ENCODE peak calls at places on chromosomes 16 and 17, in four cellular contexts. Z is Right ventricle myocardium superior, W is AG04450, M is progenitor cell of endocrine pancreas. P is an unnamed sample.

GRCh38 chr16:17396762-17397498 is 73.8 kb downstream of the XYLT1 start:
- DNase-seq in Z (no peak), W (no peak), M (no peak), P (no peak)

GRCh38 chr17:32161506-32162365 is 19.4 kb downstream of the RHOT1 start:
- DNase-seq in Z (no peak), W (peak), M (no peak), P (no peak)

GRCh38 chr16:74580828-74581227 is 26.1 kb downstream of the GLG1 start:
- DNase-seq in Z (no peak), W (no peak), M (no peak), P (no peak)

GRCh38 chr16:17408955-17409441 is 61.8 kb downstream of the XYLT1 start:
- DNase-seq in Z (no peak), W (no peak), M (no peak), P (no peak)

GRCh38 chr16:56824335-56824734 is 40.7 kb upstream of the SLC12A3 start:
- DNase-seq in Z (no peak), W (no peak), M (no peak), P (no peak)

GRCh38 chr17:10653987-10654386 is 3.1 kb downstream of the MYH3 start:
- DNase-seq in Z (no peak), W (no peak), M (no peak), P (no peak)

GRCh38 chr16:76639685-76640289 is 362.6 kb downstream of the CNTNAP4 start:
- DNase-seq in Z (no peak), W (no peak), M (no peak), P (no peak)

GRCh38 chr17:32006957-32007462 is at the start of gene LRRC37B:
- DNase-seq in Z (peak), W (peak), M (peak), P (peak)

GRCh38 chr16:65698943-65699342 is 577.1 kb upstream of the CDH11 start:
- DNase-seq in Z (no peak), W (no peak), M (no peak), P (no peak)

GRCh38 chr16:23408242-23409201 is 44.5 kb downstream of the COG7 start:
- DNase-seq in Z (peak), W (no peak), M (no peak), P (no peak)

GRCh38 chr17:15289285-15290185 is 24.4 kb upstream of the PMP22 start:
- DNase-seq in Z (no peak), W (no peak), M (no peak), P (no peak)

GRCh38 chr17:79622201-79622601 is 11.3 kb upstream of the RBFOX3 start:
- DNase-seq in Z (no peak), W (no peak), M (no peak), P (peak)

GRCh38 chr16:46620265-46621005 is 744 bp downstream of the SHCBP1 start:
- DNase-seq in Z (no peak), W (no peak), M (no peak), P (no peak)

GRCh38 chr16:87464691-87465300 is 28.0 kb downstream of the ZCCHC14 start:
- DNase-seq in Z (peak), W (peak), M (no peak), P (no peak)

GRCh38 chr16:20901068-20901440 is 483 bp downstream of the LYRM1 start:
- DNase-seq in Z (no peak), W (no peak), M (no peak), P (no peak)

GRCh38 chr16:1378804-1379053 is 27.0 kb downstream of the GNPTG start:
- DNase-seq in Z (no peak), W (no peak), M (no peak), P (no peak)